ENCODE peak calls at places on chromosomes 11 and 22, in ten cellular contexts. O is right atrium auricular region; C is colonic mucosa; F is tibial nerve; J is effector memory CD4-positive, alpha-beta T cell; A is lower lobe of right lung; Y is cardiac muscle cell; P is fibroblast of lung; I is aorta; L is CD8-positive, alpha-beta memory T cell. X is an unnamed sample.

GRCh38 chr11:86591631-86592030 is 80.8 kb downstream of the ME3 start:
- DNase-seq in O (no peak), C (no peak), F (no peak), J (no peak), A (no peak), Y (no peak), P (no peak), I (no peak), L (no peak), X (no peak)

GRCh38 chr11:5366856-5367255 is 15.5 kb downstream of the OR51B6 start:
- DNase-seq in O (no peak), C (no peak), F (no peak), J (no peak), A (no peak), Y (no peak), P (no peak), I (no peak), L (no peak), X (no peak)

GRCh38 chr11:96049426-96049825 is 125.5 kb upstream of the MTMR2 start:
- DNase-seq in O (no peak), C (no peak), F (no peak), J (no peak), A (no peak), Y (no peak), P (peak; percentile 57), I (no peak), L (no peak), X (no peak)

GRCh38 chr11:121544956-121545355 is 92.2 kb upstream of the SORL1-AS1 start:
- DNase-seq in O (no peak), C (no peak), F (no peak), J (no peak), A (no peak), Y (no peak), P (no peak), I (no peak), L (peak; percentile 6), X (no peak)

GRCh38 chr11:111417011-111417765 is 38.1 kb upstream of the POU2AF1 start:
- DNase-seq in O (no peak), C (no peak), F (no peak), J (no peak), A (no peak), Y (no peak), P (peak; percentile 7), I (no peak), L (no peak), X (no peak)

GRCh38 chr11:116239247-116239646 is 533.5 kb downstream of the BUD13 start:
- DNase-seq in O (no peak), C (no peak), F (no peak), J (no peak), A (no peak), Y (no peak), P (no peak), I (no peak), L (no peak), X (no peak)

GRCh38 chr22:19407649-19408606 is 23.6 kb downstream of the HIRA start:
- DNase-seq in O (no peak), C (peak; percentile 24), F (no peak), J (no peak), A (no peak), Y (peak; percentile 77), P (no peak), I (no peak), L (no peak), X (no peak)

GRCh38 chr22:32237905-32238304 is 17.2 kb downstream of the SLC5A4 start:
- DNase-seq in O (no peak), C (no peak), F (no peak), J (no peak), A (no peak), Y (no peak), P (no peak), I (no peak), L (no peak), X (no peak)

GRCh38 chr11:133916790-133917440 is 39.9 kb downstream of the IGSF9B start:
- DNase-seq in O (no peak), C (no peak), F (no peak), J (no peak), A (no peak), Y (no peak), P (no peak), I (no peak), L (no peak), X (no peak)

GRCh38 chr22:40480996-40481395 is 110.6 kb downstream of the SGSM3 start:
- DNase-seq in O (no peak), C (no peak), F (no peak), J (no peak), A (no peak), Y (no peak), P (no peak), I (no peak), L (no peak), X (no peak)

GRCh38 chr11:67279589-67280340 is 9.3 kb upstream of the ANKRD13D start:
- DNase-seq in O (no peak), C (no peak), F (no peak), J (no peak), A (peak; percentile 29), Y (no peak), P (no peak), I (peak; percentile 71), L (no peak), X (no peak)

GRCh38 chr22:17366329-17366728 is 2.9 kb upstream of the CECR2 start:
- DNase-seq in O (no peak), C (no peak), F (no peak), J (no peak), A (no peak), Y (no peak), P (no peak), I (no peak), L (no peak), X (no peak)
- H3K4me3 ChIP-seq in O (no peak overlapping the region), C (no peak overlapping the region), F (no peak overlapping the region), J (no peak overlapping the region), A (no peak overlapping the region), Y (no peak overlapping the region), P (no peak overlapping the region), I (no peak overlapping the region), L (no peak overlapping the region), X (no peak overlapping the region)

GRCh38 chr11:2305140-2305861 is 3.5 kb downstream of the TSPAN32 start:
- DNase-seq in O (peak; percentile 92), C (peak; percentile 89), F (peak; percentile 90), J (peak; percentile 61), A (peak; percentile 93), Y (peak; percentile 87), P (peak; percentile 73), I (peak; percentile 96), L (peak; percentile 82), X (peak; percentile 74)

GRCh38 chr11:2302280-2302843 is 549 bp downstream of the TSPAN32 start:
- DNase-seq in O (peak; percentile 59), C (peak; percentile 17), F (no peak), J (no peak), A (peak; percentile 56), Y (no peak), P (no peak), I (peak; percentile 76), L (no peak), X (no peak)

GRCh38 chr11:2304156-2305139 is 2.6 kb downstream of the TSPAN32 start:
- DNase-seq in O (peak; percentile 55), C (peak; percentile 18), F (no peak), J (no peak), A (peak; percentile 43), Y (no peak), P (no peak), I (peak; percentile 52), L (no peak), X (no peak)

GRCh38 chr11:2302844-2303626 is 1.2 kb downstream of the TSPAN32 start:
- DNase-seq in O (peak; percentile 49), C (peak; percentile 16), F (no peak), J (no peak), A (peak; percentile 73), Y (no peak), P (no peak), I (peak; percentile 81), L (no peak), X (no peak)

DNA sequence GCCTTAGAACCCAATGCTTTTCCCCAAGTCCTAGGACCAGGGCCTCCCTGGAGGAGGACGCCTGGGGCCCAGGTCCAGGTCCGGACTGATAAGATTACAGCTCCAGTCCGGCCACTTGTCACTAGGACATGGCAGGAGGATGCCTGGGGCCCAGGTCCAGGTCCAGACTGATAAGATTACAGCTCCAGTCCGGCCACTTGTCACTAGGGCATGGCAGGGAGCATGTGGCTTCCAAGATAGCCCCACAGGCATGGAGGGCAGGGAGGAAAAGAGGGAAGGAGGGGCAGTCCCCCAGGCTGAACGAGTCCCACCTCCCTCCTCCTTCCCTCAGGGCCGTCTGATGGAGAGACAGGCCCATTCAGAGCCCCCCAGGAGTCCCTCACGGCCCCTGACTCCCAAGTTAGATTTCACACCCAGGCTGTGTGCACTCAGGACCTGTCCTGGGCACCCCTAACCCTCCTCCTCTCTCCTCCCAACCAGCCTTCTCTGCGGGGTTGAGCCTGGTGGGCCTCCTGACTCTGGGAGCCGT is 1.9 kb downstream of the TSPAN32 start:
- DNase-seq in O (peak; percentile 57), C (no peak), F (no peak), J (no peak), A (peak; percentile 47), Y (peak; percentile 79), P (no peak), I (peak; percentile 73), L (no peak), X (no peak)
- H3K4me1 ChIP-seq in O (no peaks in the 10 kb centered on the region), C (peaks cover 3% of the 10 kb centered on the region), F (peaks cover 66% of the 10 kb centered on the region), J (peaks cover 82% of the 10 kb centered on the region), A (peaks cover 56% of the 10 kb centered on the region), Y (peaks cover 59% of the 10 kb centered on the region), P (peaks cover 9% of the 10 kb centered on the region), I (no peaks in the 10 kb centered on the region), L (peaks cover 64% of the 10 kb centered on the region), X (peaks cover 88% of the 10 kb centered on the region)

DNA sequence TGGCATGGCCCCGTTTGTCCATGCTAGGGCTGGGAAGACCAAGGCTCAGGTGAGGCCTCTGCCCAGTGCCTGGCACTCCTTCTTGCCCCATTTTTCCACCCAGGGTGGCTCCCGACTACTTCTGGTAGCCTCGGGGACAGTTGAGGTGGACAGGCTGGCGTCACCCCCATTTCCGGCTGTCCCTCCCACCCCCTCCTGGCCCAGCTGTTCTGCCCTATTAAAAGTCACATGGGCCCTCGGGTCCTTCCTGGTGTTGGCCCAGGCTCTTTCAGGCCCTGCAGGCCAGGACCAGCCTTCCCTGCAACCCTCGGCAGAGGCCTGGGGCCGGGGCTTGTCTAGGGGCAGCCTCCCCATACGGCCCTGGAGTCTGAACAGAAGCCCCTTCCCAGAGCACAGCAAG is 9.5 kb downstream of the CD81 start:
- DNase-seq in O (no peak), C (no peak), F (no peak), J (no peak), A (no peak), Y (no peak), P (no peak), I (no peak), L (no peak), X (no peak)
- H3K4me3 ChIP-seq in O (peak overlapping the region; percentile 1), C (no peak overlapping the region), F (no peak overlapping the region), J (no peak overlapping the region), A (no peak overlapping the region), Y (no peak overlapping the region), P (no peak overlapping the region), I (no peak overlapping the region), L (no peak overlapping the region), X (no peak overlapping the region)

DNA sequence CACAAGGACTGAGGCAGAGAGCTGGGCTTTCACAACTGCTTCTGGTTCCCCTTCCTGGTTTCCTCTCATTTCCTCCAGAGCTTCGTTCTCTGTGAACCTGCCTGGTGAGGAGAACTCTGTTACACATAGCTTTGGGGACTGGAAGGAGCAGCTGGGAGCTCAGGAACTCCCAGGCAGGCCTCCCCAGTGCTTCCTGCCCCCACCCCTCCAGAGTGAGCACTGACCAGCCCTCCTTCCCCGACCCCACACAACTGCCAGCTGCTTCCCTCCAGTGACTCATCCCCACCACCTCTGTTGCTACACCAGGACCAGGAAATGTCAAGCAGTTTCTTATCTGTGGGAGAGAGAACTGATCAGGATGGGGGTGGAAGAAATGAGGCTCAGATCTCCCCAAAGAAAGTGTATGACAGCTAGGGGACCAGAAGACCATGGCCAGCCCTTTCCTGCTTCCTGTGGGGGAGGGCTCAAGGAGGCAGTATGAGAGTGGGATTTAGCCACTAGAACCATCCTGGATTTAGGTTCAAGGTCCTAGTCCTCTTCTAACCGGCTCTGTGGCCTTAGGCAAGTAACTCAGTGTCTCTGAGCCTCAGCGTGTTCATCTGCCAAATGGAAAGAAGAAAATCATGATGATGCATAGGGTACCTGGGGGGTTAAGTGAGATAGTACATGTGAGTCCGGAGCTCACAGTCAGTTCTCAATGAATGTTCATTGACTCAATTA is 4.5 kb upstream of the TP53I11 start:
- DNase-seq in O (peak; percentile 81), C (peak; percentile 74), F (peak; percentile 48), J (no peak), A (peak; percentile 66), Y (no peak), P (peak; percentile 84), I (no peak), L (no peak), X (no peak)
- H3K4me1 ChIP-seq in O (no peaks in the 10 kb centered on the region), C (peaks cover 18% of the 10 kb centered on the region), F (peaks cover 40% of the 10 kb centered on the region), J (peaks cover 2% of the 10 kb centered on the region), A (peaks cover 36% of the 10 kb centered on the region), Y (peaks cover 40% of the 10 kb centered on the region), P (peaks cover 17% of the 10 kb centered on the region), I (no peaks in the 10 kb centered on the region), L (no peaks in the 10 kb centered on the region), X (peaks cover 3% of the 10 kb centered on the region)

X was measured in CD4-positive, alpha-beta memory T cell.